ENCODE peak calls at places on chromosomes 1 and 21, in nine cellular contexts. S, C, A, V, E, L, J, O and D are unnamed samples.

GRCh38 chr1:109794319-109795132 is 30.8 kb upstream of the EPS8L3 start:
- DNase-seq in J (no peak), C (no peak), V (no peak), S (no peak), O (peak), A (no peak), L (peak), E (peak), D (no peak)

GRCh38 chr1:113616201-113616600 is 143.1 kb downstream of the PHTF1 start:
- DNase-seq in J (no peak), V (no peak), L (no peak), E (no peak), C (no peak), A (peak), O (peak), S (no peak), D (no peak)

GRCh38 chr1:174898102-174898802 is 101.5 kb upstream of the CACYBP start:
- DNase-seq in S (no peak), A (no peak), E (no peak), J (no peak), C (no peak), O (no peak), V (no peak), L (no peak), D (no peak)

GRCh38 chr1:143665606-143666005 is 306.2 kb downstream of the FAM72C start:
- DNase-seq in C (no peak), O (no peak), S (no peak), J (no peak), V (no peak), A (no peak), E (no peak), L (no peak), D (no peak)

GRCh38 chr1:206588492-206588891 is 23.8 kb downstream of the EIF2D start:
- DNase-seq in O (no peak), A (no peak), E (no peak), J (peak), S (no peak), L (no peak), C (no peak), V (no peak), D (no peak)

GRCh38 chr1:110630770-110631663 is 24.9 kb upstream of the KCNA2 start:
- DNase-seq in J (peak), C (peak), V (peak), A (peak), E (peak), L (no peak), S (peak), O (peak), D (peak)

GRCh38 chr1:96997717-96998116 is 276.1 kb downstream of the PTBP2 start:
- DNase-seq in A (no peak), S (no peak), J (no peak), O (no peak), L (no peak), C (peak), E (no peak), V (no peak), D (no peak)

GRCh38 chr1:19080715-19081114 is 124.2 kb upstream of the IFFO2 start:
- DNase-seq in A (no peak), V (no peak), C (no peak), J (no peak), L (no peak), E (no peak), O (no peak), S (no peak), D (no peak)

GRCh38 chr1:208134491-208134890 is 109.7 kb downstream of the PLXNA2 start:
- DNase-seq in S (no peak), O (no peak), J (no peak), C (no peak), V (no peak), A (no peak), E (no peak), L (no peak), D (no peak)

GRCh38 chr21:44477131-44477530 is 21.8 kb downstream of the LRRC3 start:
- DNase-seq in V (no peak), C (no peak), L (no peak), S (no peak), A (no peak), O (no peak), E (no peak), J (no peak), D (no peak)

GRCh38 chr1:185358957-185359356 is 41.9 kb upstream of the IVNS1ABP start:
- DNase-seq in S (no peak), O (no peak), L (no peak), A (no peak), C (no peak), J (no peak), E (no peak), V (no peak), D (no peak)

GRCh38 chr21:17488620-17489019 is 24.2 kb upstream of the CXADR start:
- DNase-seq in S (peak), C (no peak), E (no peak), O (no peak), J (no peak), A (no peak), V (no peak), L (no peak), D (no peak)

GRCh38 chr1:159162511-159163265 is 8.7 kb upstream of the CADM3 start:
- DNase-seq in L (no peak), C (no peak), E (no peak), J (no peak), V (no peak), S (no peak), O (no peak), A (no peak), D (no peak)

GRCh38 chr21:39537571-39537970 is 75.2 kb upstream of the B3GALT5 start:
- DNase-seq in C (no peak), O (no peak), J (no peak), L (no peak), S (no peak), A (no peak), V (no peak), E (no peak), D (no peak)

GRCh38 chr1:96236156-96236739 is 485.3 kb upstream of the PTBP2 start:
- DNase-seq in S (peak), A (peak), E (no peak), O (peak), V (peak), C (peak), J (no peak), L (no peak), D (peak)

GRCh38 chr1:143698016-143698415 is 273.8 kb downstream of the FAM72C start:
- DNase-seq in S (no peak), A (peak), V (no peak), O (no peak), C (no peak), L (no peak), E (no peak), J (no peak), D (no peak)

GRCh38 chr1:55081188-55081904 is 42.0 kb downstream of the PCSK9 start:
- DNase-seq in C (no peak), L (no peak), J (no peak), O (peak), S (no peak), E (no peak), V (no peak), A (peak), D (no peak)

GRCh38 chr1:155645648-155646047 is 35.6 kb downstream of the MSTO1 start:
- DNase-seq in C (no peak), A (no peak), E (no peak), V (no peak), O (peak), L (no peak), S (no peak), J (no peak), D (no peak)

DNA sequence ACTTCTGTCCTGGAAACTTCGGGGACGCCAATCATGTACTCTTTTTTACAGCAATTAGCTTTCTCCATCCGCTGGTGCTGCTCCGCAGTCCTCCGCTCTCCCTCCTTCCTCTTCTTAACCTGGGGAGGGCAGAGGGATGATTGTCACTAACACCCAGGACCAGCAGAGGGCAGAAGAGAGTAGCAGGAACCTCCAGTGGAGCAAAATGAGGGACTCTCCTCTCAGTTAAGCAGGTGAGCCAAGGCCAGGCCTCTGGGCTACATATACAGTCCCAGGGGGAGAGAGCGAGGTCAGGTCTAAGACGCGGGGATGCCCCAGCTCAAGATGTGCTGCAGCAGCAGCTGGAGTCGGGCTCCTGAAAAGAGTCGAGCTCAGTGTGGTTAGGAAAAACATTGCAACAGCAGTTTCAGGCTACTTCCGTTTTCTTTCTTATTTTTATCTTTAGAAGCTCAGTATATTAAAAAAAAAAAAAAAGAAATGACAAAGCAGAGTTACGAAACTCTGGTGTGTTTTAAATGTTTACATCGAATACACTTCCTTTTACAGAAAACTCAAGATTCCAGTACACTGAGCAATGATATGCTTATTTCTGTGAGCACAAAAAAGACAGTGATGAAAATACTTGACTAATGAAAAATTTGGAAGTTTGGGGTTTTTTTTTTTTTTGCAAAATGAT is 25.7 kb upstream of the NLRP3 start:
- DNase-seq in V (peak), S (peak), A (peak), L (peak), C (peak), O (peak), E (peak), J (peak), D (peak)
- TF ChIP-seq CTCF in V (peak), S (peak), A (peak), L (peak), C (peak), O (peak), E (peak), J (no peak), D (peak)

GRCh38 chr1:25168193-25169071 is 63.9 kb downstream of the SYF2 start:
- DNase-seq in A (no peak), E (no peak), O (no peak), L (no peak), V (no peak), J (no peak), C (no peak), S (no peak), D (no peak)
- TF ChIP-seq CTCF in A (no peak), E (no peak), O (no peak), L (no peak), V (no peak), J (no peak), C (no peak), S (no peak), D (no peak)

GRCh38 chr1:94856004-94856403 is 35.8 kb downstream of the SLC44A3 start:
- DNase-seq in C (no peak), L (no peak), E (no peak), V (no peak), S (no peak), A (no peak), J (no peak), O (no peak), D (no peak)

GRCh38 chr1:94855307-94855700 is 35.1 kb downstream of the SLC44A3 start:
- DNase-seq in C (no peak), O (no peak), A (peak), E (no peak), V (no peak), L (no peak), J (no peak), S (no peak), D (no peak)

GRCh38 chr1:94854458-94855306 is 34.5 kb downstream of the SLC44A3 start:
- DNase-seq in C (peak), V (peak), O (peak), S (peak), L (peak), A (peak), E (peak), J (peak), D (peak)

GRCh38 chr1:94851571-94851970 is 31.4 kb downstream of the SLC44A3 start:
- DNase-seq in L (no peak), J (no peak), C (no peak), S (no peak), V (no peak), A (no peak), E (no peak), O (no peak), D (no peak)

GRCh38 chr1:94852758-94853157 is 32.6 kb downstream of the SLC44A3 start:
- DNase-seq in S (no peak), A (peak), J (no peak), C (no peak), L (no peak), E (no peak), O (peak), V (no peak), D (no peak)
- TF ChIP-seq CTCF in S (no peak), A (peak), J (no peak), C (peak), L (no peak), E (peak), O (no peak), V (no peak), D (no peak)

DNA sequence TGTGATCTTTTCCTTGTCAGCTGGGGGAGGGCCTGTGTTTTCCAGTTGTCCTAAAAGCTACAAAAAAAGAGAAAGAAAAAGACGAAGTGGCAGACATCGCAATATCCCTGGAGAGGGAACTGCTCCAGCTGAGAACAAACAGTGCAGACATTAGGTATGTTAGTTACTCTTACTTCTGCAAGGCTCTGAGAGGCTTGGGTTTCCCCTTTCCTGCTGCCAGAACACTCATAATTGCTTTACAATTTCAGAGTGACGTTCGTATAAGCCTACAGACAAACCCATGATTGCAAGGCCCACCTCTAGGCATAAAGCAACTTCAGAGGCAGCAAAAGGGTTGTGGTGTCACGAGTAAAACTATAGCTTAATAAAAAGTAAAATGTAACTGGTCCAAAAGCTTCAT is 31.1 kb downstream of the CD160 start:
- DNase-seq in C (no peak), L (no peak), E (no peak), V (no peak), S (no peak), O (no peak), J (no peak), A (no peak), D (no peak)
- TF ChIP-seq CTCF in C (no peak), L (no peak), E (no peak), V (no peak), S (no peak), O (no peak), J (no peak), A (no peak), D (no peak)

GRCh38 chr1:35807614-35808375 is at the start of gene AGO4:
- DNase-seq in A (peak), O (peak), E (peak), V (peak), J (no peak), L (peak), C (peak), S (peak), D (peak)
- TF ChIP-seq CTCF in A (no peak), O (no peak), E (no peak), V (no peak), J (no peak), L (no peak), C (no peak), S (no peak), D (no peak)

DNA sequence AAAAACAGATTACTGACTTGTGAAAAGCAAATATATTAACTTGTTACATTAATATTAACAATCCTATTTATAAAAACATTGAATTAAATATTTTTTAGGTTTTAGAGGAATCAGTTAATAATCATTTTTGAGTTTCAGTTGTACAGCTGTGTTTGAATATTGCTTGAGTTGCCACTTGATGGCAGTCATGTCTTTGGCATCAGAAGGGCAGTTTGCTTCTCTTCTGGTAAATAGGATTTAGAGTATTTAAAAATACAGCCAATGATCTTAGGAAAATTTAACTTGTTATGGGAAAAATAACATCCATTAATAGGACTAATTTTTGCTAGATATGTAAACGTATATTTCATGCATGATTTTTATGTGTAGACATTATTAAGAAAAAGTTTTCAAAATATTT is 234.1 kb downstream of the NCAM2 start:
- DNase-seq in L (no peak), O (peak), S (no peak), E (no peak), C (peak), A (peak), J (no peak), V (no peak), D (no peak)
- TF ChIP-seq CTCF in L (no peak), O (peak), S (no peak), E (peak), C (peak), A (peak), J (no peak), V (no peak), D (no peak)

GRCh38 chr1:26233903-26234643 is at the start of gene CEP85:
- DNase-seq in O (peak), E (peak), C (peak), S (peak), A (peak), J (peak), L (peak), V (peak), D (peak)

GRCh38 chr1:26239936-26240335 is 5.9 kb downstream of the CEP85 start:
- DNase-seq in O (peak), A (no peak), L (no peak), E (no peak), J (no peak), V (no peak), C (no peak), S (no peak), D (no peak)

GRCh38 chr1:26237230-26237966 is 3.4 kb downstream of the CEP85 start:
- DNase-seq in S (no peak), O (peak), J (no peak), A (peak), C (no peak), L (no peak), E (no peak), V (no peak), D (no peak)

GRCh38 chr1:26234644-26235384 is 814 bp downstream of the CEP85 start:
- DNase-seq in O (peak), V (peak), C (peak), S (peak), J (no peak), A (peak), L (no peak), E (no peak), D (peak)
- TF ChIP-seq CTCF in O (no peak), V (peak), C (peak), S (no peak), J (no peak), A (no peak), L (no peak), E (no peak), D (peak)

GRCh38 chr1:41689139-41689538 is 204.7 kb upstream of the EDN2 start:
- DNase-seq in L (no peak), A (no peak), O (no peak), E (peak), C (no peak), S (no peak), V (no peak), J (no peak), D (no peak)
- TF ChIP-seq CTCF in L (no peak), A (no peak), O (no peak), E (no peak), C (no peak), S (no peak), V (no peak), J (no peak), D (no peak)

GRCh38 chr1:210711825-210712224 is 383.1 kb downstream of the HHAT start:
- DNase-seq in E (no peak), O (no peak), J (no peak), S (no peak), C (peak), L (no peak), V (no peak), A (no peak), D (no peak)
- TF ChIP-seq CTCF in E (no peak), O (no peak), J (no peak), S (no peak), C (no peak), L (no peak), V (no peak), A (no peak), D (no peak)